ENCODE peak calls at places on chromosomes 3 and 15, in seven cellular contexts. E, W, B, U, D, C and P are unnamed samples.

GRCh38 chr3:59839283-59839682 is 789.5 kb upstream of the CFAP20DC start:
- DNase-seq in E (no peak), W (peak; percentile 60), B (no peak), U (no peak), D (no peak), C (no peak), P (no peak)

GRCh38 chr3:97885931-97886824 is 64.4 kb downstream of the CRYBG3 start:
- DNase-seq in E (no peak), W (no peak), B (no peak), U (no peak), D (no peak), C (no peak), P (peak; percentile 91)

GRCh38 chr3:127479449-127479848 is 111.1 kb downstream of the TPRA1 start:
- DNase-seq in E (no peak), W (no peak), B (no peak), U (peak; percentile 95), D (no peak), C (peak; percentile 63), P (no peak)

GRCh38 chr3:17505856-17506255 is 236.6 kb downstream of the TBC1D5 start:
- DNase-seq in E (no peak), W (peak; percentile 63), B (no peak), U (no peak), D (no peak), C (no peak), P (no peak)

GRCh38 chr3:172137287-172138030 is 98.1 kb downstream of the FNDC3B start:
- DNase-seq in E (no peak), W (peak; percentile 27), B (no peak), U (no peak), D (no peak), C (no peak), P (no peak)

GRCh38 chr15:73081321-73081958 is 29.2 kb downstream of the NEO1 start:
- DNase-seq in E (no peak), W (peak; percentile 77), B (peak; percentile 56), U (peak; percentile 48), D (peak; percentile 54), C (no peak), P (peak; percentile 73)

GRCh38 chr3:156448300-156448699 is 106.6 kb downstream of the SSR3 start:
- DNase-seq in E (no peak), W (peak; percentile 60), B (peak; percentile 67), U (peak; percentile 23), D (peak; percentile 15), C (no peak), P (peak; percentile 70)

GRCh38 chr3:107965141-107965540 is 125.7 kb downstream of the CD47 start:
- DNase-seq in E (no peak), W (no peak), B (no peak), U (no peak), D (no peak), C (no peak), P (no peak)

GRCh38 chr3:137542049-137542448 is 222.1 kb upstream of the SOX14 start:
- DNase-seq in E (no peak), W (no peak), B (no peak), U (no peak), D (no peak), C (no peak), P (no peak)

GRCh38 chr3:81709606-81710005 is 51.8 kb downstream of the GBE1 start:
- DNase-seq in E (no peak), W (no peak), B (no peak), U (no peak), D (no peak), C (no peak), P (no peak)

GRCh38 chr15:55816017-55816416 is 73.1 kb upstream of the PRTG start:
- DNase-seq in E (no peak), W (peak; percentile 39), B (no peak), U (no peak), D (no peak), C (no peak), P (no peak)
- H3K27me3 ChIP-seq in E (no peaks in the 10 kb centered on the region), W (no peaks in the 10 kb centered on the region), B (no peaks in the 10 kb centered on the region), U (no peaks in the 10 kb centered on the region), D (no peaks in the 10 kb centered on the region), C (no peaks in the 10 kb centered on the region), P (no peaks in the 10 kb centered on the region)

GRCh38 chr15:80778621-80778963 is 578 bp upstream of the CEMIP start:
- DNase-seq in E (no peak), W (no peak), B (no peak), U (no peak), D (no peak), C (no peak), P (no peak)
- H3K4me1 ChIP-seq in E (peaks cover 25% of the 10 kb centered on the region), W (peaks cover 35% of the 10 kb centered on the region), B (no peaks in the 10 kb centered on the region), U (no peaks in the 10 kb centered on the region), D (peaks cover 23% of the 10 kb centered on the region), C (peaks cover 35% of the 10 kb centered on the region), P (no peaks in the 10 kb centered on the region)

DNA sequence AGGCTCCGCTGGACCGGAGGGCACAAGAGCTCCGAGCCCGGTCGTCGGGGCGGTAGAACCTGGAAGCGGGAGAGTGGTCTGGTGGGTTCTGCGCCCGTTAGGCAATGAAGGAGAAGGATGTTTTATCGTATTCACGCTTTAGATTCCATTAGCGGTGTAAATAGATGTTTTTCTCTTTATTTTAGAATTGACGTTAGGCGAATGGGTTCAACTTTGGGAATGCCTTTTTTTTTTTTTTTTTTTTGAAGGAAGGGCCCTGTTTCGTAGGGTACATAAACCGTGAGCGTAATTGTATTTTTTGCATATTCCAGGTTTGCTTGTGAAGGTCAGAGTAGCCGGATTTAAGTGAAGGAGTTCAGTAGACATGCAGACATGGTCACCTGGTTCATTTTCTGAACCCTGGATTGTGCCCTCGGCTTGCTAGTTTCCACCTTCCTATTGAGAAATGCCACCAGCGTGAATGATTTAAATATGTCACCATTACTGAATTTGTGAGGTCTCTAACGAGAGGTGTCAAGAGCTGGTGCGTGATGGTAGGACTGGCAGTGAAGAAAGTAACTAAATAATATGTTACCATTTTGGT is 808 bp downstream of the RBM6 start:
- DNase-seq in E (no peak), W (peak; percentile 22), B (no peak), U (no peak), D (no peak), C (no peak), P (no peak)
- H3K27me3 ChIP-seq in E (no peaks in the 10 kb centered on the region), W (no peaks in the 10 kb centered on the region), B (no peaks in the 10 kb centered on the region), U (no peaks in the 10 kb centered on the region), D (no peaks in the 10 kb centered on the region), C (no peaks in the 10 kb centered on the region), P (no peaks in the 10 kb centered on the region)

GRCh38 chr3:50340404-50341329 is at the start of gene RASSF1:
- DNase-seq in E (peak; percentile 79), W (peak; percentile 90), B (no peak), U (peak; percentile 63), D (no peak), C (peak; percentile 89), P (no peak)

GRCh38 chr3:50338989-50339388 is 1.6 kb downstream of the RASSF1 start:
- DNase-seq in E (no peak), W (peak; percentile 40), B (no peak), U (no peak), D (no peak), C (no peak), P (no peak)

GRCh38 chr3:50337175-50337861 is 3.3 kb downstream of the RASSF1 start:
- DNase-seq in E (peak; percentile 100), W (peak; percentile 100), B (peak; percentile 99), U (peak; percentile 99), D (peak; percentile 93), C (peak; percentile 100), P (peak; percentile 95)

GRCh38 chr3:50341537-50341936 is 901 bp upstream of the RASSF1 start:
- DNase-seq in E (no peak), W (no peak), B (no peak), U (no peak), D (no peak), C (peak; percentile 69), P (no peak)

GRCh38 chr3:50339485-50340196 is 995 bp downstream of the RASSF1 start:
- DNase-seq in E (no peak), W (peak; percentile 86), B (no peak), U (no peak), D (no peak), C (no peak), P (no peak)
- H3K4me1 ChIP-seq in E (peaks cover 50% of the 10 kb centered on the region), W (peaks cover 38% of the 10 kb centered on the region), B (peaks cover 4% of the 10 kb centered on the region), U (peaks cover 28% of the 10 kb centered on the region), D (peaks cover 20% of the 10 kb centered on the region), C (peaks cover 49% of the 10 kb centered on the region), P (no peaks in the 10 kb centered on the region)

GRCh38 chr3:37766797-37767776 is 94.6 kb upstream of the CTDSPL start:
- DNase-seq in E (no peak), W (no peak), B (peak; percentile 59), U (no peak), D (no peak), C (no peak), P (no peak)
- H3K27me3 ChIP-seq in E (no peaks in the 10 kb centered on the region), W (peaks cover 36% of the 10 kb centered on the region), B (no peaks in the 10 kb centered on the region), U (no peaks in the 10 kb centered on the region), D (peaks cover 37% of the 10 kb centered on the region), C (no peaks in the 10 kb centered on the region), P (no peaks in the 10 kb centered on the region)

GRCh38 chr15:49860101-49860500 is 239.3 kb downstream of the DTWD1 start:
- DNase-seq in E (no peak), W (peak; percentile 75), B (no peak), U (no peak), D (no peak), C (no peak), P (no peak)
- H3K4me1 ChIP-seq in E (no peaks in the 10 kb centered on the region), W (peaks cover 88% of the 10 kb centered on the region), B (no peaks in the 10 kb centered on the region), U (no peaks in the 10 kb centered on the region), D (no peaks in the 10 kb centered on the region), C (no peaks in the 10 kb centered on the region), P (no peaks in the 10 kb centered on the region)

GRCh38 chr3:181712190-181712504 is 422 bp downstream of the SOX2 start:
- DNase-seq in E (no peak), W (no peak), B (no peak), U (no peak), D (no peak), C (no peak), P (peak; percentile 56)
- H3K27me3 ChIP-seq in E (peaks cover 16% of the 10 kb centered on the region), W (peaks cover 94% of the 10 kb centered on the region), B (no peaks in the 10 kb centered on the region), U (no peaks in the 10 kb centered on the region), D (no peaks in the 10 kb centered on the region), C (peaks cover 98% of the 10 kb centered on the region), P (no peaks in the 10 kb centered on the region)